ENCODE peak calls at places on chromosomes 6 and 20, in nine cellular contexts. One of them, this sample, is unnamed.

GRCh38 chr20:62873280-62873679 is 11.7 kb upstream of the TCFL5 start:
- DNase-seq in PC-3: no peak
- DNase-seq in adrenal gland: no peak
- DNase-seq in cardiac muscle cell: no peak
- DNase-seq in B cell: no peak
- DNase-seq in PC-9: no peak
- DNase-seq in mucosa of descending colon: no peak
- DNase-seq in GM23338: no peak
- DNase-seq in AG09319: no peak
- DNase-seq in this sample: no peak

GRCh38 chr6:108800510-108800909 is 47.7 kb upstream of the ARMC2 start:
- DNase-seq in adrenal gland: no peak
- DNase-seq in mucosa of descending colon: no peak
- DNase-seq in AG09319: no peak
- DNase-seq in B cell: no peak
- DNase-seq in PC-9: no peak
- DNase-seq in PC-3: no peak
- DNase-seq in GM23338: no peak
- DNase-seq in cardiac muscle cell: peak; percentile 5
- DNase-seq in this sample: no peak

GRCh38 chr6:86453232-86453631 is 484.1 kb upstream of the HTR1E start:
- DNase-seq in PC-3: no peak
- DNase-seq in cardiac muscle cell: no peak
- DNase-seq in GM23338: no peak
- DNase-seq in AG09319: no peak
- DNase-seq in mucosa of descending colon: no peak
- DNase-seq in PC-9: no peak
- DNase-seq in B cell: no peak
- DNase-seq in adrenal gland: no peak
- DNase-seq in this sample: no peak

GRCh38 chr6:7050911-7051779 is 56.6 kb upstream of the RREB1 start:
- DNase-seq in GM23338: peak; percentile 75
- DNase-seq in PC-9: peak; percentile 86
- DNase-seq in PC-3: peak; percentile 96
- DNase-seq in cardiac muscle cell: peak; percentile 75
- DNase-seq in AG09319: no peak
- DNase-seq in mucosa of descending colon: peak; percentile 93
- DNase-seq in B cell: no peak
- DNase-seq in adrenal gland: peak; percentile 60
- DNase-seq in this sample: no peak

GRCh38 chr6:11744101-11744500 is 34.5 kb downstream of the ADTRP start:
- DNase-seq in cardiac muscle cell: no peak
- DNase-seq in GM23338: no peak
- DNase-seq in mucosa of descending colon: no peak
- DNase-seq in B cell: no peak
- DNase-seq in PC-9: no peak
- DNase-seq in PC-3: no peak
- DNase-seq in AG09319: no peak
- DNase-seq in adrenal gland: no peak
- DNase-seq in this sample: no peak

GRCh38 chr6:43481591-43482242 is 4.3 kb downstream of the TJAP1 start:
- DNase-seq in B cell: no peak
- DNase-seq in cardiac muscle cell: no peak
- DNase-seq in adrenal gland: no peak
- DNase-seq in mucosa of descending colon: no peak
- DNase-seq in PC-3: peak; percentile 88
- DNase-seq in PC-9: peak; percentile 55
- DNase-seq in AG09319: no peak
- DNase-seq in GM23338: peak; percentile 23
- DNase-seq in this sample: no peak

GRCh38 chr6:125099211-125100017 is 54.2 kb upstream of the TPD52L1 start:
- DNase-seq in PC-9: peak; percentile 74
- DNase-seq in AG09319: no peak
- DNase-seq in mucosa of descending colon: peak; percentile 64
- DNase-seq in cardiac muscle cell: peak; percentile 73
- DNase-seq in PC-3: peak; percentile 60
- DNase-seq in GM23338: peak; percentile 79
- DNase-seq in B cell: peak; percentile 23
- DNase-seq in adrenal gland: peak; percentile 64
- DNase-seq in this sample: no peak

GRCh38 chr6:110613356-110613755 is 136.9 kb upstream of the SLC22A16 start:
- DNase-seq in adrenal gland: no peak
- DNase-seq in PC-9: no peak
- DNase-seq in PC-3: no peak
- DNase-seq in AG09319: no peak
- DNase-seq in B cell: no peak
- DNase-seq in cardiac muscle cell: no peak
- DNase-seq in mucosa of descending colon: no peak
- DNase-seq in GM23338: no peak
- DNase-seq in this sample: no peak

GRCh38 chr6:35428421-35429149 is 23.6 kb upstream of the FANCE start:
- DNase-seq in mucosa of descending colon: no peak
- DNase-seq in PC-9: no peak
- DNase-seq in B cell: no peak
- DNase-seq in adrenal gland: no peak
- DNase-seq in PC-3: peak; percentile 75
- DNase-seq in cardiac muscle cell: no peak
- DNase-seq in GM23338: no peak
- DNase-seq in AG09319: no peak
- DNase-seq in this sample: no peak

GRCh38 chr20:51910202-51911050 is 108.1 kb upstream of the SALL4 start:
- DNase-seq in adrenal gland: no peak
- DNase-seq in cardiac muscle cell: no peak
- DNase-seq in GM23338: peak; percentile 65
- DNase-seq in PC-9: peak; percentile 21
- DNase-seq in AG09319: no peak
- DNase-seq in mucosa of descending colon: no peak
- DNase-seq in B cell: no peak
- DNase-seq in PC-3: peak; percentile 88
- DNase-seq in this sample: no peak

GRCh38 chr6:13404115-13404891 is 76.0 kb upstream of the TBC1D7 start:
- DNase-seq in AG09319: no peak
- DNase-seq in GM23338: no peak
- DNase-seq in adrenal gland: no peak
- DNase-seq in B cell: no peak
- DNase-seq in PC-3: peak; percentile 48
- DNase-seq in mucosa of descending colon: no peak
- DNase-seq in PC-9: no peak
- DNase-seq in cardiac muscle cell: peak; percentile 74
- DNase-seq in this sample: no peak

GRCh38 chr6:21075986-21076385 is 517.6 kb upstream of the SOX4 start:
- DNase-seq in mucosa of descending colon: no peak
- DNase-seq in B cell: no peak
- DNase-seq in cardiac muscle cell: no peak
- DNase-seq in PC-3: no peak
- DNase-seq in PC-9: no peak
- DNase-seq in adrenal gland: no peak
- DNase-seq in AG09319: no peak
- DNase-seq in GM23338: no peak
- DNase-seq in this sample: no peak

GRCh38 chr20:44702776-44703175 is 12.4 kb upstream of the CCN5 start:
- DNase-seq in adrenal gland: peak; percentile 95
- DNase-seq in GM23338: no peak
- DNase-seq in PC-9: no peak
- DNase-seq in B cell: no peak
- DNase-seq in cardiac muscle cell: peak; percentile 99
- DNase-seq in PC-3: no peak
- DNase-seq in mucosa of descending colon: peak; percentile 80
- DNase-seq in AG09319: peak; percentile 89
- DNase-seq in this sample: no peak

GRCh38 chr6:150813993-150814359 is 51.5 kb upstream of the MTHFD1L start:
- DNase-seq in AG09319: no peak
- DNase-seq in PC-3: peak; percentile 87
- DNase-seq in PC-9: peak; percentile 42
- DNase-seq in B cell: no peak
- DNase-seq in GM23338: no peak
- DNase-seq in cardiac muscle cell: no peak
- DNase-seq in adrenal gland: no peak
- DNase-seq in mucosa of descending colon: no peak
- DNase-seq in this sample: peak; percentile 43

DNA sequence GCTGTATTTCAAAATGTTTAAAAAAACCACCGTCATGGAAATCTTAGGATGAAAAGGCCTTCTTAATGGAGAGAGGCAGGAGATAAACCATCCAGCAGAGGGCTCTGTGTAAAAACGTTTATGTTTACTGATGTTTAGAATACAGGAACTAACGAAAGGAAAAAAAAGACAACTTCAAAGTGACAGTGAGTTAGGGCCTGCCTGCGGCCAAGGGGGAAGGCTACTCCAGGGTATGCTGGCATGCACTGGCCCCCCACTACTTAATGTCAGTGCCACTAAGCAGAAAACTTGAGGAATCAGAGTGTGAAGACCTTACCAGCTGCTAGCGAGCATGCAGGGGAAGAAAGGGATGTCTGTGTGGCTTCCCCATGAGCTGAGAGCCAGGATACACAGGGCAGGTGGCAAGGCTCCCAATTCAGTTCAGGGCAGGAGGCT is 47.7 kb downstream of the AKAP7 start:
- DNase-seq in PC-3: peak; percentile 38
- DNase-seq in B cell: peak; percentile 22
- DNase-seq in cardiac muscle cell: peak; percentile 66
- DNase-seq in mucosa of descending colon: no peak
- DNase-seq in GM23338: peak; percentile 82
- DNase-seq in PC-9: no peak
- DNase-seq in adrenal gland: no peak
- DNase-seq in AG09319: no peak
- DNase-seq in this sample: no peak
- TF ChIP-seq CTCF in PC-3: peak; percentile 61
- TF ChIP-seq CTCF in B cell: peak; percentile 52
- TF ChIP-seq CTCF in cardiac muscle cell: peak; percentile 63
- TF ChIP-seq CTCF in mucosa of descending colon: peak; percentile 11
- TF ChIP-seq CTCF in GM23338: peak; percentile 59
- TF ChIP-seq CTCF in PC-9: peak; percentile 69
- TF ChIP-seq CTCF in adrenal gland: peak; percentile 59
- TF ChIP-seq CTCF in AG09319: peak; percentile 60
- TF ChIP-seq CTCF in this sample: peak; percentile 34

GRCh38 chr6:26284537-26285142 is 80.4 kb upstream of the BTN3A2 start:
- DNase-seq in mucosa of descending colon: peak; percentile 78
- DNase-seq in AG09319: no peak
- DNase-seq in GM23338: peak; percentile 81
- DNase-seq in PC-9: peak; percentile 20
- DNase-seq in adrenal gland: peak; percentile 70
- DNase-seq in PC-3: peak; percentile 66
- DNase-seq in B cell: peak; percentile 20
- DNase-seq in cardiac muscle cell: peak; percentile 72
- DNase-seq in this sample: peak; percentile 53

GRCh38 chr6:26290941-26291340 is 74.1 kb upstream of the BTN3A2 start:
- DNase-seq in PC-3: no peak
- DNase-seq in B cell: no peak
- DNase-seq in PC-9: no peak
- DNase-seq in AG09319: no peak
- DNase-seq in GM23338: no peak
- DNase-seq in cardiac muscle cell: no peak
- DNase-seq in adrenal gland: no peak
- DNase-seq in mucosa of descending colon: no peak
- DNase-seq in this sample: no peak

GRCh38 chr6:26288155-26288554 is 76.8 kb upstream of the BTN3A2 start:
- DNase-seq in AG09319: no peak
- DNase-seq in adrenal gland: no peak
- DNase-seq in PC-9: no peak
- DNase-seq in PC-3: no peak
- DNase-seq in GM23338: no peak
- DNase-seq in cardiac muscle cell: no peak
- DNase-seq in mucosa of descending colon: no peak
- DNase-seq in B cell: no peak
- DNase-seq in this sample: no peak

GRCh38 chr6:26285143-26286134 is 79.6 kb upstream of the BTN3A2 start:
- DNase-seq in PC-9: peak; percentile 96
- DNase-seq in GM23338: peak; percentile 100
- DNase-seq in adrenal gland: peak; percentile 98
- DNase-seq in cardiac muscle cell: peak; percentile 99
- DNase-seq in mucosa of descending colon: peak; percentile 98
- DNase-seq in B cell: peak; percentile 65
- DNase-seq in AG09319: peak; percentile 99
- DNase-seq in PC-3: peak; percentile 100
- DNase-seq in this sample: peak; percentile 100

GRCh38 chr6:26286168-26286854 is 78.7 kb upstream of the BTN3A2 start:
- DNase-seq in adrenal gland: peak; percentile 67
- DNase-seq in mucosa of descending colon: peak; percentile 63
- DNase-seq in B cell: no peak
- DNase-seq in AG09319: no peak
- DNase-seq in cardiac muscle cell: peak; percentile 79
- DNase-seq in PC-3: peak; percentile 87
- DNase-seq in PC-9: peak; percentile 61
- DNase-seq in GM23338: peak; percentile 65
- DNase-seq in this sample: no peak
- TF ChIP-seq CTCF in adrenal gland: no peak
- TF ChIP-seq CTCF in mucosa of descending colon: no peak
- TF ChIP-seq CTCF in B cell: no peak
- TF ChIP-seq CTCF in AG09319: no peak
- TF ChIP-seq CTCF in cardiac muscle cell: no peak
- TF ChIP-seq CTCF in PC-3: no peak
- TF ChIP-seq CTCF in PC-9: no peak
- TF ChIP-seq CTCF in GM23338: no peak
- TF ChIP-seq CTCF in this sample: no peak

DNA sequence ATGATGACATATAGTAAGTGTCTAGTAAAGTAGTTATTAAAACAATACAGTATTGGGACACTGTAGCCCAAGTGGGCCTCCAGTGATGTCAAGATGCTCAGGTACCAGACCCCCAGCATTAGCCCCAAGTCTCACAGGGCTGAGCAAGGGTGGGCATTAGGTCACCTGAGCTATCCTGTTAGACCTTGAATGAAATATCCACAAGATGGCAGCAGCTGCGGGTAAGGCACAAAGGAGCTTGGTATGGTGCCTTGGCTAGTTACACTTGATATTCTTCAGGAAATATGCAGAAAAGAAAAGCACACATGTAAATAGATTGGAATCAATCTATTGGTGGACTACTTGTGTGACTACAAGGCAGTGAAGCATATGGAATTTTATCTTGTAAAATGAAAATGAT is 701.8 kb upstream of the ADGRB3 start:
- DNase-seq in adrenal gland: no peak
- DNase-seq in PC-3: peak; percentile 13
- DNase-seq in cardiac muscle cell: no peak
- DNase-seq in B cell: no peak
- DNase-seq in mucosa of descending colon: no peak
- DNase-seq in AG09319: no peak
- DNase-seq in GM23338: peak; percentile 75
- DNase-seq in PC-9: no peak
- DNase-seq in this sample: no peak
- TF ChIP-seq CTCF in adrenal gland: no peak
- TF ChIP-seq CTCF in PC-3: peak; percentile 38
- TF ChIP-seq CTCF in cardiac muscle cell: no peak
- TF ChIP-seq CTCF in B cell: no peak
- TF ChIP-seq CTCF in mucosa of descending colon: no peak
- TF ChIP-seq CTCF in AG09319: no peak
- TF ChIP-seq CTCF in GM23338: peak; percentile 89
- TF ChIP-seq CTCF in PC-9: no peak
- TF ChIP-seq CTCF in this sample: peak; percentile 34

GRCh38 chr6:163340201-163340887 is 74.2 kb upstream of the QKI start:
- DNase-seq in mucosa of descending colon: no peak
- DNase-seq in AG09319: no peak
- DNase-seq in PC-9: no peak
- DNase-seq in GM23338: no peak
- DNase-seq in B cell: no peak
- DNase-seq in cardiac muscle cell: no peak
- DNase-seq in PC-3: no peak
- DNase-seq in adrenal gland: no peak
- DNase-seq in this sample: no peak
- TF ChIP-seq CTCF in mucosa of descending colon: no peak
- TF ChIP-seq CTCF in AG09319: no peak
- TF ChIP-seq CTCF in PC-9: no peak
- TF ChIP-seq CTCF in GM23338: peak; percentile 60
- TF ChIP-seq CTCF in B cell: no peak
- TF ChIP-seq CTCF in cardiac muscle cell: no peak
- TF ChIP-seq CTCF in PC-3: peak; percentile 31
- TF ChIP-seq CTCF in adrenal gland: no peak
- TF ChIP-seq CTCF in this sample: no peak